ENCODE peak calls at places on chromosomes 16 and 17, in seven cellular contexts. X is H1, J is HepG2, E is GM12878, Y is NT2/D1, W is SK-N-SH, K is K562. A is an unnamed sample.

GRCh38 chr17:70230883-70231282 is 61.6 kb downstream of the KCNJ2 start:
- DNase-seq in W (no peak), Y (no peak), X (no peak), J (no peak), K (no peak), E (no peak), A (no peak)

GRCh38 chr16:69820926-69821541 is 58.9 kb downstream of the WWP2 start:
- DNase-seq in X (no peak), J (peak; percentile 81), W (peak; percentile 73), K (no peak), Y (no peak), E (no peak), A (no peak)

GRCh38 chr16:1107731-1108130 is 11.7 kb upstream of the C1QTNF8 start:
- DNase-seq in J (no peak), W (no peak), Y (no peak), E (no peak), X (no peak), K (no peak), A (no peak)

GRCh38 chr17:19713462-19713861 is 2.9 kb downstream of the SLC47A2 start:
- DNase-seq in K (no peak), W (peak; percentile 52), X (no peak), J (no peak), Y (no peak), E (no peak), A (no peak)

GRCh38 chr16:30949655-30950515 is 1.0 kb downstream of the ORAI3 start:
- DNase-seq in W (peak; percentile 73), E (peak; percentile 71), J (peak; percentile 92), X (peak; percentile 63), Y (no peak), K (peak; percentile 69), A (peak; percentile 79)

GRCh38 chr16:3059041-3059722 is 6.3 kb upstream of the IL32 start:
- DNase-seq in E (no peak), J (peak; percentile 71), Y (peak; percentile 85), K (peak; percentile 97), X (peak; percentile 96), W (peak; percentile 99), A (peak; percentile 60)

GRCh38 chr17:77566566-77566965 is 391.9 kb upstream of the TNRC6C start:
- DNase-seq in X (no peak), W (no peak), J (no peak), E (no peak), Y (no peak), K (no peak), A (no peak)

GRCh38 chr17:76515291-76515949 is 14.2 kb upstream of the RHBDF2 start:
- DNase-seq in E (peak; percentile 82), K (no peak), X (no peak), J (no peak), W (no peak), Y (no peak), A (no peak)

GRCh38 chr16:23742761-23743160 is 12.1 kb upstream of the CHP2 start:
- DNase-seq in X (no peak), E (no peak), Y (peak; percentile 16), W (no peak), J (no peak), K (peak; percentile 24), A (no peak)

GRCh38 chr16:57649846-57650245 is 18.3 kb upstream of the ADGRG3 start:
- DNase-seq in Y (no peak), X (no peak), E (no peak), J (no peak), K (no peak), W (no peak), A (no peak)

GRCh38 chr17:29612094-29612403 is 10.7 kb downstream of the CORO6 start:
- DNase-seq in Y (no peak), K (no peak), X (no peak), J (no peak), E (no peak), W (no peak), A (no peak)

GRCh38 chr17:42387221-42387657 is 1.0 kb downstream of the STAT3 start:
- DNase-seq in K (no peak), Y (no peak), J (peak; percentile 90), E (no peak), W (peak; percentile 41), X (no peak), A (no peak)

GRCh38 chr16:12611006-12611477 is 192.6 kb downstream of the CPPED1 start:
- DNase-seq in E (no peak), X (no peak), K (no peak), J (no peak), W (no peak), Y (no peak), A (no peak)

GRCh38 chr17:64377769-64378282 is 12.8 kb downstream of the PECAM1 start:
- DNase-seq in K (no peak), X (no peak), Y (no peak), E (no peak), J (peak; percentile 73), W (no peak), A (no peak)

GRCh38 chr16:50858877-50859627 is 117.2 kb downstream of the CYLD start:
- DNase-seq in J (no peak), W (no peak), K (no peak), Y (no peak), E (no peak), X (no peak), A (no peak)

GRCh38 chr17:78600181-78600651 is 23.0 kb upstream of the DNAH17 start:
- DNase-seq in J (no peak), W (no peak), X (no peak), Y (no peak), K (no peak), E (no peak), A (no peak)

DNA sequence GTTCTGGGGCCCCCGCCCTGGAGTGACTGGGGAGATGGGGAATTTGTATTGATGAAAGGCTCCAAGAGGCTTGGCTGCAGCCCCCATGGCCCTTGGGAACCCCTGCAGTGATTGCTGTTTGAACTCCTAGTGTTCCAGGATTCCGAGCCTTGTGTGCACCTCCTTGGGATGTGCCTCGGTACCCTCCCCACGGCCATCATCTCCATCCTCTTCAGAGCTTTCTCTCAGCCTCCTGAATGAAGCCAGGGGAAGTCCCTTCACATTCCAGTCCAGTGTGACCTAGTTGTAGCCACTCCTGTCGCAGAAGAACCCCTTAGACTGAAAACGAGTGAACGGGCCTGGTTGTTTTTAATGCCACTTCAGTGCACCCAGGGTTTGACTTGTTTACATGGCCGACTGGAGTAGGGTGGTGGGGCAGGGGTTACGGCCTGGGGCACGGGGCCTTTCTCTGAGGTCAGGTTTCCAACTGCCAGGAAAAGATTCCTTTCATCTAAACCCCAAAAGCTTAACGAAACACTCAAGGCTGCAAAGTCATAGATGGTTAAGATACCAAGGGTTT is 1.5 kb downstream of the MPRIP start:
- DNase-seq in E (no peak), Y (no peak), K (no peak), X (no peak), W (no peak), J (no peak), A (no peak)
- TF ChIP-seq YY1 in E (no peak), Y (no peak), K (no peak), X (no peak), W (no peak), J (no peak), A (no peak)

DNA sequence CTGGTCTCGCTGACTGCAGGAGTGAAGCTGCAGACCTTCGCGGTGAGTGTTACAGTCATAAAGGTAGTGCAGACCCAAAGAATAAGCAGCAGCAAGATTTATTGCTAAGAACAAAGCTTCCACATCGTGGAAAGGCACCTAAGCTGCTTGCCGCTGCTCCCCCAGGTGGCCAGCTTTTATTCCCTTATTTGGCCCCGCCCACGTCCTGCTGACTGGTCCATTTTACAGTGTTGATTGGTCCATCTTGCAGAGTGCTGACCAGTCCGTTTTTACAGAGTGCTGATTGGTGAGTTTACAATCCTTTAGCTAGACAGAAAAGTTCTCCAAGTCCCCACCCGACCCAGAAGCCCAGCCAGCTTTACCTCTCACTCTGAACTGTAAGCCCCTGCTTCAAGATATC is 227.8 kb downstream of the ABCC12 start:
- DNase-seq in J (peak; percentile 44), E (no peak), K (no peak), X (no peak), Y (no peak), W (no peak), A (peak; percentile 24)
- TF ChIP-seq YY1 in J (no peak), E (no peak), K (no peak), X (no peak), Y (no peak), W (no peak), A (no peak)

DNA sequence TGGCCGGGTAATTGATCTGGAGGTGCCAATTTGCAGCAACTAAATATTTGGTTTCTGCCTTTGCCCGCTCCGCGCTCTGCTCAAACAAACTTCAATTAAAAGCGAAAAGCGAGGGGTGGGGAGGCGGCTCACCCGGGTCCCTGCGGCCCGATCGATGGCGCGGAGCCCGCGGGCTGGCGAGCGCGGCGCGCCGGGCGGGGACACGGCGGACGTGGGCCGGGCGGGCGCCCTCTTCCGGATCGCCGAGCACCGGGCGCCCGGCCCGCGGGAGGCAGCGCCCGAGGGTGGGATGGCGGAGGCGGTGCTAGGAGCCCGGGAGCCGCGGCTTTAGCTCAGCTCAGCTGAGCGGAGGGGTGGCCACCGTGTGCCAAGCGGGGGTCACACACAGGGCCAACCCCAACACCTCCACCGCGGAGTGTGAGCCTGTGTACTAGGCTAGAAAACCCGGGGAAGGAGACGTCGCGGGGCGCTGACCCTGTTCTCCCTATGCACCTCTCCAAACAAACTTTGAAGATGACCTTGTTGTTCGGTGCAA is 32.2 kb downstream of the DCAKD start:
- DNase-seq in W (peak; percentile 91), J (no peak), X (no peak), E (no peak), K (peak; percentile 86), Y (no peak), A (no peak)
- TF ChIP-seq YY1 in W (no peak), J (peak; percentile 51), X (no peak), E (peak; percentile 29), K (peak; percentile 57), Y (no peak), A (no peak)

GRCh38 chr16:10966129-10966528 is 21.8 kb downstream of the CLEC16A start:
- DNase-seq in K (no peak), W (no peak), X (no peak), Y (no peak), J (no peak), E (no peak), A (no peak)

GRCh38 chr16:10964891-10965326 is 20.5 kb downstream of the CLEC16A start:
- DNase-seq in K (no peak), Y (no peak), J (no peak), W (no peak), E (peak; percentile 94), X (no peak), A (no peak)

GRCh38 chr16:10967981-10968380 is 23.6 kb downstream of the CLEC16A start:
- DNase-seq in Y (no peak), X (no peak), W (no peak), J (no peak), E (no peak), K (no peak), A (no peak)

GRCh38 chr16:10964039-10964890 is 19.9 kb downstream of the CLEC16A start:
- DNase-seq in E (no peak), W (peak; percentile 79), Y (peak; percentile 77), K (peak; percentile 78), J (peak; percentile 74), X (peak; percentile 89), A (peak; percentile 32)

DNA sequence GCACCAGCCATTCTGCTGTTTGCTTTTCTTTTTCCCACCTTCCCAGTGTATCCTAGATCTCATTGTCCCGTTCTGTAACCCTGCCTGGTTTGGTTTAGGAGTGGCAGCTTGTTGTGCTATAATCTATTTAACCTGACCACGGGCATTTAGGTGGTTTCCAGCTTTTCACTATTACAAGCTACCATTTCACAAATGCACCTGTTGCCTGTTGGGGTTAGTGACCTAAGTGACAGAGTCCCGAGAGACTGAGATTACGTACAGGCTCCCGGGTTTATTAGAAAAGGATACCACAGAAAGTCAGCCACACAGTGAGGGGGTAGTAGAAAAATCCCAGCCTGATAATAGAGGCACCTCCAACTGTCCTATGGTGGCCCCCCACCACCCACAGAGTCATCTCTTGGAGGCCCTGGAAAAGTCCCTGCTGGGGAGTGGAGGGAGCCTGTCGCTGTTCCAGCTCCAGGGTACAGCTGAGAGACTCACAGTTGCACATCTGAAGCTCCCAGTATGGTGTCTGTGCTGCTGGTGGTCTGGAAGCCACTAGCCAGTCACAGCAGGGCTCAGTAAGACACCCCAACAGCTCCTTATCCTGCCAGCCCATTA is 21.2 kb downstream of the CLEC16A start:
- DNase-seq in K (no peak), Y (no peak), W (no peak), X (no peak), J (no peak), E (peak; percentile 92), A (no peak)
- TF ChIP-seq YY1 in K (no peak), Y (no peak), W (no peak), X (no peak), J (no peak), E (no peak), A (no peak)

A was measured in HCT116.